ENCODE peak calls at places on chromosome 19, in four cellular contexts. Y is CD4-positive, alpha-beta memory T cell; J is astrocyte; A is heart left ventricle. S is an unnamed sample.

GRCh38 chr19:42121666-42122069 is 10.6 kb downstream of the POU2F2 start:
- DNase-seq in Y (peak; percentile 63), A (peak; percentile 63), J (peak; percentile 69), S (peak; percentile 51)

GRCh38 chr19:5961969-5962945 is 15.7 kb downstream of the RANBP3 start:
- DNase-seq in A (peak; percentile 47), Y (peak; percentile 90), J (no peak), S (peak; percentile 81)

GRCh38 chr19:23779645-23780044 is 21.0 kb upstream of the ZNF681 start:
- DNase-seq in J (no peak), A (no peak), Y (no peak), S (no peak)

GRCh38 chr19:50702870-50703829 is 16.5 kb downstream of the SHANK1 start:
- DNase-seq in A (no peak), J (no peak), Y (no peak), S (no peak)

GRCh38 chr19:12995596-12996541 is 594 bp downstream of the NFIX start:
- DNase-seq in J (no peak), A (peak; percentile 46), Y (no peak), S (no peak)

GRCh38 chr19:38134538-38135149 is 89.4 kb downstream of the DPF1 start:
- DNase-seq in Y (peak; percentile 17), J (no peak), A (no peak), S (peak; percentile 50)

GRCh38 chr19:15154002-15154612 is 46.7 kb downstream of the NOTCH3 start:
- DNase-seq in A (no peak), J (no peak), Y (no peak), S (peak; percentile 92)

GRCh38 chr19:35410487-35410886 is 37.6 kb upstream of the FFAR2 start:
- DNase-seq in A (no peak), Y (no peak), J (no peak), S (no peak)

GRCh38 chr19:681029-681626 is 4.9 kb downstream of the FSTL3 start:
- DNase-seq in Y (peak; percentile 45), J (no peak), A (peak; percentile 90), S (no peak)

GRCh38 chr19:574658-575526 is 2.5 kb downstream of the BSG start:
- DNase-seq in J (peak; percentile 58), A (peak; percentile 74), Y (no peak), S (no peak)

GRCh38 chr19:49746206-49746958 is 16.7 kb downstream of the TSKS start:
- DNase-seq in Y (peak; percentile 41), A (peak; percentile 29), J (peak; percentile 17), S (peak; percentile 26)

DNA sequence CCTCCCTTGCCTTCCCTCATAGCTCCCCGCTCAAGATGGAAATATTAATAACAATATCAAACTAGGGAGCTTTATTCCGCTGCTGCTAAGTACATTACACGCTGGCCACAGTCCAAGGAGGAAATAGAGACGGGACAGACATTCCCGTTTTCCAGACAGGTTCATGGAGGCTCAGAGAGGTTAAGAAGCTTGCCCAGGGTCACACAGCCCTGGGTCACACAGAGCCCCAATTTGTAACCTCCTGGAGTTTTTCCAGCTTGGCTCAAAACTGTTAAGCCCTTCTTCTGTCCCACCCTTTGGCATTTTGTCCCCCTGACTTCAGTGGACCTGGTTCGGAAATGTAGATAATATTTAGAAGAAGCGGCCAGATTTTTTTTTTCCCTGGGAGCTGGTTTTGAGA is 2.0 kb downstream of the BICRA start:
- DNase-seq in J (no peak), A (no peak), Y (no peak), S (no peak)
- H3K27ac ChIP-seq in J (no peak overlapping the region), A (peak overlapping the region; percentile 92), Y (peak overlapping the region; percentile 73), S (no peak overlapping the region)

GRCh38 chr19:18477042-18477760 is 39.3 kb upstream of the ISYNA1 start:
- DNase-seq in Y (no peak), J (no peak), A (no peak), S (no peak)

GRCh38 chr19:18477974-18478373 is 40.0 kb upstream of the ISYNA1 start:
- DNase-seq in A (no peak), Y (no peak), J (no peak), S (no peak)

GRCh38 chr19:18481505-18482222 is 40.2 kb downstream of the ELL start:
- DNase-seq in Y (no peak), A (no peak), J (peak; percentile 64), S (no peak)

GRCh38 chr19:18478545-18479311 is 40.8 kb upstream of the ISYNA1 start:
- DNase-seq in J (peak; percentile 74), Y (peak; percentile 33), A (peak; percentile 83), S (peak; percentile 77)

GRCh38 chr19:18479964-18480723 is 41.7 kb downstream of the ELL start:
- DNase-seq in J (peak; percentile 59), A (no peak), Y (no peak), S (no peak)
- H3K4me1 ChIP-seq in J (peaks cover 30% of the 10 kb centered on the region), A (peaks cover 44% of the 10 kb centered on the region), Y (peaks cover 84% of the 10 kb centered on the region), S (peaks cover 36% of the 10 kb centered on the region)

GRCh38 chr19:2237051-2237868 is 636 bp downstream of the SF3A2 start:
- DNase-seq in Y (no peak), J (no peak), A (no peak), S (no peak)
- H3K27ac ChIP-seq in Y (peak overlapping the region; percentile 98), J (peak overlapping the region; percentile 89), A (peak overlapping the region; percentile 99), S (peak overlapping the region; percentile 91)

DNA sequence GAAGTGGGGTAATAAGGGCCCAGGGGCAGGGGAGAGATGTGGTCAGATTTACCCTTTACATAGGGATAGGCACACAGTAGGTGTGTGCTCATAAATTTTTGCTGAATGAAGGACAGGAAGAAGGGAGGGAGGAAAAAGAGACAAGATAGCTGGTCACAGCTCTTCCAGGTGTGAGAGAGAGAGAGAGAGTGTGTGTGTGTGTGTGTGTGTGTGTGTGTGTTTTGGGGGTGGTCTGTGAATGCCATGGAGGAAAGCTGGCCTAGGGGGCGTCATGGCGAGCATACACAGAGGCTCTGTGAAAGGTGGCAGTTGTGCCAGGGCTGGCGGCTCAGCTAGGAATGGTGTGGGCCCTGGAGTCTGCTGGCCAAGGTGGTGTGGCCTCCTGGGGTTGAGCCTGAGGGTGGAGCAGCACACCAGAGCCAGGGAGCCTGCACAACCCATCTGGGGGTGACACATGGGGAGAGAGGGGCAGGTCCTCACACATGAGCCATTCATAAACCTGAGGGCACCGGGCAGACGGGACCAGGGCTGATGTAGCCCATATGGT is 6.0 kb upstream of the PRX start:
- DNase-seq in Y (no peak), A (no peak), J (no peak), S (no peak)
- H3K4me1 ChIP-seq in Y (peaks cover 22% of the 10 kb centered on the region), A (peaks cover 39% of the 10 kb centered on the region), J (peaks cover 25% of the 10 kb centered on the region), S (peaks cover 14% of the 10 kb centered on the region)

DNA sequence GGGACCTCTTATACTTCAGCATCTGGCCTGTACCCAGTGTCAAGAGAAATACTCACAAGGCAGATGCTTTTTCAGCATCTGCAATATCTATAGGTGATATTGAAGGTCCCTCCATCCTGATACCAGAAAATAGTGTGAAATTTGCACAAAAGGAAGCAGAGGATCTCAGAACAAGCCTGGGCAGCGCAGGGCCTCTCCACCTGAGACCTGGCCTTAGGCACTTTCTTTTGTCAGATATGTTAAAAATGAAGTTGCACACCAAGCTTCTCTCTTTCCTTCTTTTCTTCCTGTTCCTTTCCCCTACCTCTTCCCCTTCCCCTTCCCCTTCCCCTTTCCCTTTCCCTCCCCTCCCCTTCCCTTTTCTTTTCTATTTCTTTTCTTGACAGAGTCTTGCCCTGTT is 62.2 kb downstream of the ARHGEF18 start:
- DNase-seq in J (no peak), A (no peak), Y (no peak), S (no peak)
- H3K27ac ChIP-seq in J (no peak overlapping the region), A (no peak overlapping the region), Y (no peak overlapping the region), S (no peak overlapping the region)

DNA sequence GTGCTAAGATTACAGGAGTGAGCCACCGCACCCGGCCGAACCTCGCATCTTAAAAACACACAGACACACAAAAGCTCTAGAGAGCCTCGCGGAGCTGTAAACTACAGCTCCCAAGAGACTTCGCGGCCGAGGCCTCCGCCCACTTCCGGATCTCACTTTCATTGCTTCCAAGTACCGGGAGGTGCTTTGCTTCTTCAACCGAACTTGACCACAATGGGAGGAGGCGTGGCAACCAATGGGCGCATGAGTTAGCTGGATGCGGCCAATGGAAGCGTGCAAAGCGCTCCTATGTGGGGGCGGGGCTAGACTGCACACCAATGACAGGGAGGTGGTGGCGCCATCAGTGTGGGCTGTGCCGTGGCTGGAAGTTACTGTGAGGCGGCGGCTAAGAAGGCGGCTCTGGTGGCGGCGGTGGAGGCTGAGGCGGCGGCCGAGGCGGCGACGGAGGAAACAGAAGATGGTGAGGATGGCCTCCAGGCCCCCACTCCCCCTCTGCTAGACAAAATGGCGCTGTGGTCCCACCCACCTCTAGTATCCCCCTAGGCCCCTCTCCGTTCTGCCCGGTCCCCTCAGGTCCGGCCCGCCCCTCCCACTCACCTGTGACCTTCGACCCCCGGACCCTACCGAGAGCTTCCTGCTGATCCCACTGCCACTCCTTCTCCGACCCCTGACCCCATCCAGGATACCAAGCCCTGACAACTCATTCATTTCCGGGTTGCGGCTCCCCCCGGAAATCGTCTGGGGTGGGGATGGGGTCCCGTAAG is at the start of gene DDA1:
- DNase-seq in Y (peak; percentile 100), A (peak; percentile 100), J (peak; percentile 100), S (peak; percentile 100)
- H3K4me1 ChIP-seq in Y (peaks cover 51% of the 10 kb centered on the region), A (peaks cover 44% of the 10 kb centered on the region), J (peaks cover 28% of the 10 kb centered on the region), S (peaks cover 4% of the 10 kb centered on the region)

GRCh38 chr19:4358709-4359626 is 15.6 kb downstream of the MPND start:
- DNase-seq in J (no peak), Y (no peak), A (no peak), S (no peak)
- H3K27ac ChIP-seq in J (no peak overlapping the region), Y (no peak overlapping the region), A (no peak overlapping the region), S (no peak overlapping the region)